ENCODE peak calls at places on chromosomes 11 and 22, in seven cellular contexts. One of them, this sample, is unnamed.

GRCh38 chr22:26364066-26365015 is 64.7 kb upstream of the ASPHD2 start:
- DNase-seq in uterus: peak
- DNase-seq in body of pancreas: peak
- DNase-seq in H1: peak
- DNase-seq in A549: peak
- DNase-seq in Peyer's patch: no peak
- DNase-seq in GM12878: peak
- DNase-seq in this sample: peak

GRCh38 chr11:33406241-33406640 is 149.1 kb downstream of the HIPK3 start:
- DNase-seq in body of pancreas: no peak
- DNase-seq in uterus: no peak
- DNase-seq in H1: no peak
- DNase-seq in A549: no peak
- DNase-seq in GM12878: no peak
- DNase-seq in Peyer's patch: no peak
- DNase-seq in this sample: no peak

GRCh38 chr22:41976070-41976901 is 7.0 kb downstream of the SEPTIN3 start:
- DNase-seq in A549: no peak
- DNase-seq in Peyer's patch: peak
- DNase-seq in H1: no peak
- DNase-seq in uterus: no peak
- DNase-seq in body of pancreas: peak
- DNase-seq in GM12878: no peak
- DNase-seq in this sample: peak

GRCh38 chr11:117817213-117818035 is 7.1 kb downstream of the FXYD2 start:
- DNase-seq in GM12878: peak
- DNase-seq in A549: peak
- DNase-seq in uterus: peak
- DNase-seq in H1: peak
- DNase-seq in body of pancreas: peak
- DNase-seq in Peyer's patch: peak
- DNase-seq in this sample: no peak

GRCh38 chr11:95704865-95705264 is 84.7 kb downstream of the FAM76B start:
- DNase-seq in H1: no peak
- DNase-seq in body of pancreas: no peak
- DNase-seq in GM12878: no peak
- DNase-seq in A549: no peak
- DNase-seq in uterus: no peak
- DNase-seq in Peyer's patch: no peak
- DNase-seq in this sample: no peak

GRCh38 chr22:32911526-32911925 is 110.0 kb downstream of the TIMP3 start:
- DNase-seq in A549: no peak
- DNase-seq in uterus: no peak
- DNase-seq in body of pancreas: no peak
- DNase-seq in GM12878: no peak
- DNase-seq in H1: no peak
- DNase-seq in Peyer's patch: no peak
- DNase-seq in this sample: no peak

GRCh38 chr11:119361056-119361787 is 14.7 kb upstream of the MFRP start:
- DNase-seq in body of pancreas: peak
- DNase-seq in uterus: peak
- DNase-seq in Peyer's patch: peak
- DNase-seq in GM12878: no peak
- DNase-seq in A549: peak
- DNase-seq in H1: no peak
- DNase-seq in this sample: no peak

GRCh38 chr22:38415046-38415445 is 40.0 kb downstream of the KCNJ4 start:
- DNase-seq in H1: no peak
- DNase-seq in A549: no peak
- DNase-seq in uterus: no peak
- DNase-seq in body of pancreas: no peak
- DNase-seq in GM12878: no peak
- DNase-seq in Peyer's patch: no peak
- DNase-seq in this sample: peak

GRCh38 chr11:114610984-114611944 is 15.7 kb upstream of the NXPE4 start:
- DNase-seq in H1: no peak
- DNase-seq in GM12878: no peak
- DNase-seq in Peyer's patch: no peak
- DNase-seq in body of pancreas: no peak
- DNase-seq in uterus: no peak
- DNase-seq in A549: no peak
- DNase-seq in this sample: no peak

GRCh38 chr22:48727454-48728058 is 1100.1 kb downstream of the BRD1 start:
- DNase-seq in Peyer's patch: no peak
- DNase-seq in A549: no peak
- DNase-seq in uterus: no peak
- DNase-seq in GM12878: no peak
- DNase-seq in H1: no peak
- DNase-seq in body of pancreas: no peak
- DNase-seq in this sample: no peak

GRCh38 chr11:31542862-31543261 is 33.3 kb downstream of the ELP4 start:
- DNase-seq in Peyer's patch: no peak
- DNase-seq in uterus: no peak
- DNase-seq in GM12878: no peak
- DNase-seq in H1: no peak
- DNase-seq in body of pancreas: no peak
- DNase-seq in A549: no peak
- DNase-seq in this sample: no peak

GRCh38 chr22:35352214-35353111 is 28.4 kb upstream of the HMOX1 start:
- DNase-seq in H1: no peak
- DNase-seq in A549: peak
- DNase-seq in uterus: peak
- DNase-seq in GM12878: no peak
- DNase-seq in body of pancreas: peak
- DNase-seq in Peyer's patch: no peak
- DNase-seq in this sample: no peak

GRCh38 chr22:45516923-45517675 is 14.4 kb downstream of the FBLN1 start:
- DNase-seq in GM12878: no peak
- DNase-seq in A549: no peak
- DNase-seq in body of pancreas: no peak
- DNase-seq in uterus: no peak
- DNase-seq in Peyer's patch: no peak
- DNase-seq in H1: no peak
- DNase-seq in this sample: no peak

GRCh38 chr11:27204527-27204926 is 158.5 kb downstream of the CCDC34 start:
- DNase-seq in body of pancreas: peak
- DNase-seq in H1: no peak
- DNase-seq in A549: no peak
- DNase-seq in GM12878: no peak
- DNase-seq in uterus: no peak
- DNase-seq in Peyer's patch: no peak
- DNase-seq in this sample: no peak

GRCh38 chr22:50327711-50328019 is 853 bp upstream of the DENND6B start:
- DNase-seq in A549: no peak
- DNase-seq in Peyer's patch: no peak
- DNase-seq in GM12878: no peak
- DNase-seq in uterus: no peak
- DNase-seq in body of pancreas: no peak
- DNase-seq in H1: no peak
- DNase-seq in this sample: no peak

GRCh38 chr22:50323900-50324299 is 2.9 kb downstream of the DENND6B start:
- DNase-seq in uterus: no peak
- DNase-seq in A549: no peak
- DNase-seq in Peyer's patch: peak
- DNase-seq in H1: no peak
- DNase-seq in body of pancreas: no peak
- DNase-seq in GM12878: no peak
- DNase-seq in this sample: no peak

GRCh38 chr22:50325444-50326224 is 1.2 kb downstream of the DENND6B start:
- DNase-seq in body of pancreas: no peak
- DNase-seq in Peyer's patch: no peak
- DNase-seq in H1: no peak
- DNase-seq in GM12878: no peak
- DNase-seq in A549: no peak
- DNase-seq in uterus: no peak
- DNase-seq in this sample: no peak

GRCh38 chr22:50326959-50327710 is at the start of gene DENND6B:
- DNase-seq in Peyer's patch: peak
- DNase-seq in body of pancreas: peak
- DNase-seq in A549: peak
- DNase-seq in GM12878: no peak
- DNase-seq in uterus: peak
- DNase-seq in H1: no peak
- DNase-seq in this sample: peak

GRCh38 chr22:50326225-50326958 is 420 bp downstream of the DENND6B start:
- DNase-seq in body of pancreas: no peak
- DNase-seq in H1: no peak
- DNase-seq in A549: no peak
- DNase-seq in GM12878: no peak
- DNase-seq in Peyer's patch: no peak
- DNase-seq in uterus: no peak
- DNase-seq in this sample: no peak
- TF ChIP-seq POLR2A in body of pancreas: no peak
- TF ChIP-seq POLR2A in H1: no peak
- TF ChIP-seq POLR2A in A549: no peak
- TF ChIP-seq POLR2A in GM12878: no peak
- TF ChIP-seq POLR2A in Peyer's patch: no peak
- TF ChIP-seq POLR2A in uterus: no peak
- TF ChIP-seq POLR2A in this sample: no peak

GRCh38 chr11:777288-778255 is at the start of gene GATD1:
- DNase-seq in body of pancreas: peak
- DNase-seq in A549: peak
- DNase-seq in H1: no peak
- DNase-seq in GM12878: peak
- DNase-seq in uterus: peak
- DNase-seq in Peyer's patch: peak
- DNase-seq in this sample: peak
- TF ChIP-seq POLR2A in body of pancreas: peak
- TF ChIP-seq POLR2A in A549: peak
- TF ChIP-seq POLR2A in H1: peak
- TF ChIP-seq POLR2A in GM12878: peak
- TF ChIP-seq POLR2A in uterus: peak
- TF ChIP-seq POLR2A in Peyer's patch: peak
- TF ChIP-seq POLR2A in this sample: peak

DNA sequence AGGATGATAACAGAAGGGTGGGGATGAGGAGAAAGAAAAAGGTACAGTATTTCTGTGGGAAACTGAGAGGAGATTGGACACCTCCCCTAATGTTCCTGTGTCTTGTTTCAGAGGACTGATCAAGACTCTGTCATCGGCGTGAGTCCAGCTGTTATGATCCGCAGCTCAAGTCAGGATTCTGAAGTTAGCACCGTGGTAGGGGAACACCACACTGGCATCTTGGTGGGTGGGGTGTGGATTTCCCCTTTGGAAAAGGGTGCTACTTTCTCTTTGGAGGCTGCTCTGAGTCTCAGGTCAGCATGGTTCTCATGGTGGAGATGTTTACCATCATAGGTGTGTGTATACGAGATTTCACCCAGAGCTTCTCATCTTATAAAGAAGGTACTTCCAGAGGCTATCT is 25.5 kb downstream of the MADD start:
- DNase-seq in body of pancreas: no peak
- DNase-seq in Peyer's patch: no peak
- DNase-seq in GM12878: no peak
- DNase-seq in A549: no peak
- DNase-seq in uterus: no peak
- DNase-seq in H1: no peak
- DNase-seq in this sample: no peak
- TF ChIP-seq POLR2A in body of pancreas: no peak
- TF ChIP-seq POLR2A in Peyer's patch: no peak
- TF ChIP-seq POLR2A in GM12878: no peak
- TF ChIP-seq POLR2A in A549: no peak
- TF ChIP-seq POLR2A in uterus: no peak
- TF ChIP-seq POLR2A in H1: no peak
- TF ChIP-seq POLR2A in this sample: no peak

DNA sequence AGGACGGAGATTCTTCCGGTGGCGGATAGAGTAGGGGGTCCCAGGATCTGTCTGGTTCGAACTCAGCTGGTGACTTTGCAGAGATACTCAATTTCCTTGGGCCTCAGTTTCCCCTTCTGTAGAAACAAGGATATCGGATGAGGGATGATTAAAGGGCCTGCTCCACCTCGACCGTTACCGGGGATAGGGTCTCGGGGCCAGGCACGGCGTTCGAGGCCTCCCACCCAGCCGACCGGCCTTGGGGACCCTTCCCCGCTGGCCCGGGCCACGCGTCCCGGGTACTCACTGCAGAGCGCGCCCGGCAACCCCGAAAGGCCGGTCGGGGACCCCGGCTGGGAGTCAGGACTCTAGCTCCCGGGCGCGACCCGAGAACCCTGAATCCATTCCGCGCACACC is 321 bp downstream of the RHBDD3 start:
- DNase-seq in GM12878: no peak
- DNase-seq in A549: no peak
- DNase-seq in Peyer's patch: no peak
- DNase-seq in H1: no peak
- DNase-seq in body of pancreas: no peak
- DNase-seq in uterus: no peak
- DNase-seq in this sample: no peak
- TF ChIP-seq POLR2A in GM12878: no peak
- TF ChIP-seq POLR2A in A549: no peak
- TF ChIP-seq POLR2A in Peyer's patch: no peak
- TF ChIP-seq POLR2A in H1: no peak
- TF ChIP-seq POLR2A in body of pancreas: no peak
- TF ChIP-seq POLR2A in uterus: no peak
- TF ChIP-seq POLR2A in this sample: no peak

GRCh38 chr11:124875943-124876817 is 10.9 kb downstream of the ROBO3 start:
- DNase-seq in A549: peak
- DNase-seq in H1: peak
- DNase-seq in body of pancreas: peak
- DNase-seq in Peyer's patch: peak
- DNase-seq in uterus: peak
- DNase-seq in GM12878: peak
- DNase-seq in this sample: peak
- TF ChIP-seq POLR2A in A549: peak
- TF ChIP-seq POLR2A in H1: peak
- TF ChIP-seq POLR2A in body of pancreas: peak
- TF ChIP-seq POLR2A in Peyer's patch: no peak
- TF ChIP-seq POLR2A in uterus: peak
- TF ChIP-seq POLR2A in GM12878: peak
- TF ChIP-seq POLR2A in this sample: no peak

GRCh38 chr22:17588606-17589005 is 25.3 kb downstream of the SLC25A18 start:
- DNase-seq in uterus: no peak
- DNase-seq in A549: no peak
- DNase-seq in GM12878: no peak
- DNase-seq in body of pancreas: no peak
- DNase-seq in H1: no peak
- DNase-seq in Peyer's patch: no peak
- DNase-seq in this sample: no peak

GRCh38 chr22:17587631-17588030 is 24.3 kb downstream of the SLC25A18 start:
- DNase-seq in body of pancreas: no peak
- DNase-seq in uterus: no peak
- DNase-seq in Peyer's patch: no peak
- DNase-seq in H1: no peak
- DNase-seq in A549: no peak
- DNase-seq in GM12878: no peak
- DNase-seq in this sample: no peak

GRCh38 chr22:17590586-17590985 is 27.3 kb downstream of the SLC25A18 start:
- DNase-seq in H1: no peak
- DNase-seq in Peyer's patch: no peak
- DNase-seq in GM12878: no peak
- DNase-seq in uterus: no peak
- DNase-seq in A549: no peak
- DNase-seq in body of pancreas: no peak
- DNase-seq in this sample: no peak

GRCh38 chr22:17592201-17592600 is 28.9 kb downstream of the SLC25A18 start:
- DNase-seq in A549: no peak
- DNase-seq in body of pancreas: no peak
- DNase-seq in H1: no peak
- DNase-seq in Peyer's patch: no peak
- DNase-seq in GM12878: no peak
- DNase-seq in uterus: no peak
- DNase-seq in this sample: no peak

GRCh38 chr22:17589810-17590375 is 26.6 kb downstream of the SLC25A18 start:
- DNase-seq in GM12878: no peak
- DNase-seq in body of pancreas: no peak
- DNase-seq in H1: no peak
- DNase-seq in A549: no peak
- DNase-seq in Peyer's patch: no peak
- DNase-seq in uterus: no peak
- DNase-seq in this sample: no peak
- TF ChIP-seq POLR2A in GM12878: peak
- TF ChIP-seq POLR2A in body of pancreas: no peak
- TF ChIP-seq POLR2A in H1: no peak
- TF ChIP-seq POLR2A in A549: no peak
- TF ChIP-seq POLR2A in Peyer's patch: no peak
- TF ChIP-seq POLR2A in uterus: no peak
- TF ChIP-seq POLR2A in this sample: no peak

This sample was measured in GM12891.